ENCODE peak calls at places on chromosomes 7 and 10, in nine cellular contexts. One of them, this sample, is unnamed.

GRCh38 chr10:22333167-22333566 is 12.1 kb upstream of the SPAG6 start:
- ATAC-seq in psoas muscle: no peak
- ATAC-seq in activated T-helper 17 cell treated with anti-CD3 and anti-CD28 coated beads, Interleukin-2, amount 50 U/mL, for 72 hours: no peak
- ATAC-seq in stimulated activated naive CD8-positive, alpha-beta T cell treated with anti-CD3 and anti-CD28 coated beads, Interleukin-15, amount 100 ng/mL, for 72 hours: no peak
- ATAC-seq in activated CD4-positive, CD25-positive, alpha-beta regulatory T cell treated with anti-CD3 and anti-CD28 coated beads, Interleukin-2, amount 50 U/mL, for 24 hours: no peak
- ATAC-seq in gastrocnemius medialis: no peak
- ATAC-seq in PC-3: no peak
- ATAC-seq in left cardiac atrium: no peak
- ATAC-seq in A549: no peak
- ATAC-seq in this sample: no peak

GRCh38 chr10:132443998-132444876 is 47.2 kb downstream of the PWWP2B start:
- ATAC-seq in left cardiac atrium: no peak
- ATAC-seq in stimulated activated naive CD8-positive, alpha-beta T cell treated with anti-CD3 and anti-CD28 coated beads, Interleukin-15, amount 100 ng/mL, for 72 hours: no peak
- ATAC-seq in PC-3: no peak
- ATAC-seq in psoas muscle: no peak
- ATAC-seq in A549: no peak
- ATAC-seq in activated T-helper 17 cell treated with anti-CD3 and anti-CD28 coated beads, Interleukin-2, amount 50 U/mL, for 72 hours: no peak
- ATAC-seq in gastrocnemius medialis: no peak
- ATAC-seq in activated CD4-positive, CD25-positive, alpha-beta regulatory T cell treated with anti-CD3 and anti-CD28 coated beads, Interleukin-2, amount 50 U/mL, for 24 hours: no peak
- ATAC-seq in this sample: no peak

GRCh38 chr7:12207046-12207445 is 4.0 kb upstream of the TMEM106B start:
- ATAC-seq in stimulated activated naive CD8-positive, alpha-beta T cell treated with anti-CD3 and anti-CD28 coated beads, Interleukin-15, amount 100 ng/mL, for 72 hours: no peak
- ATAC-seq in activated T-helper 17 cell treated with anti-CD3 and anti-CD28 coated beads, Interleukin-2, amount 50 U/mL, for 72 hours: no peak
- ATAC-seq in left cardiac atrium: no peak
- ATAC-seq in A549: no peak
- ATAC-seq in gastrocnemius medialis: no peak
- ATAC-seq in activated CD4-positive, CD25-positive, alpha-beta regulatory T cell treated with anti-CD3 and anti-CD28 coated beads, Interleukin-2, amount 50 U/mL, for 24 hours: no peak
- ATAC-seq in psoas muscle: no peak
- ATAC-seq in PC-3: peak; percentile 3
- ATAC-seq in this sample: no peak

GRCh38 chr10:129641982-129642381 is 174.9 kb downstream of the MGMT start:
- ATAC-seq in PC-3: no peak
- ATAC-seq in psoas muscle: no peak
- ATAC-seq in left cardiac atrium: no peak
- ATAC-seq in activated CD4-positive, CD25-positive, alpha-beta regulatory T cell treated with anti-CD3 and anti-CD28 coated beads, Interleukin-2, amount 50 U/mL, for 24 hours: no peak
- ATAC-seq in gastrocnemius medialis: no peak
- ATAC-seq in A549: no peak
- ATAC-seq in activated T-helper 17 cell treated with anti-CD3 and anti-CD28 coated beads, Interleukin-2, amount 50 U/mL, for 72 hours: no peak
- ATAC-seq in stimulated activated naive CD8-positive, alpha-beta T cell treated with anti-CD3 and anti-CD28 coated beads, Interleukin-15, amount 100 ng/mL, for 72 hours: no peak
- ATAC-seq in this sample: no peak

GRCh38 chr10:96570983-96571964 is 15.5 kb downstream of the TM9SF3 start:
- ATAC-seq in left cardiac atrium: no peak
- ATAC-seq in stimulated activated naive CD8-positive, alpha-beta T cell treated with anti-CD3 and anti-CD28 coated beads, Interleukin-15, amount 100 ng/mL, for 72 hours: no peak
- ATAC-seq in gastrocnemius medialis: no peak
- ATAC-seq in A549: no peak
- ATAC-seq in activated CD4-positive, CD25-positive, alpha-beta regulatory T cell treated with anti-CD3 and anti-CD28 coated beads, Interleukin-2, amount 50 U/mL, for 24 hours: no peak
- ATAC-seq in psoas muscle: peak; percentile 46
- ATAC-seq in activated T-helper 17 cell treated with anti-CD3 and anti-CD28 coated beads, Interleukin-2, amount 50 U/mL, for 72 hours: no peak
- ATAC-seq in PC-3: no peak
- ATAC-seq in this sample: no peak

GRCh38 chr10:88332526-88333265 is 250.4 kb downstream of the RNLS start:
- ATAC-seq in activated CD4-positive, CD25-positive, alpha-beta regulatory T cell treated with anti-CD3 and anti-CD28 coated beads, Interleukin-2, amount 50 U/mL, for 24 hours: no peak
- ATAC-seq in A549: no peak
- ATAC-seq in activated T-helper 17 cell treated with anti-CD3 and anti-CD28 coated beads, Interleukin-2, amount 50 U/mL, for 72 hours: no peak
- ATAC-seq in psoas muscle: no peak
- ATAC-seq in gastrocnemius medialis: peak; percentile 64
- ATAC-seq in PC-3: no peak
- ATAC-seq in stimulated activated naive CD8-positive, alpha-beta T cell treated with anti-CD3 and anti-CD28 coated beads, Interleukin-15, amount 100 ng/mL, for 72 hours: no peak
- ATAC-seq in left cardiac atrium: no peak
- ATAC-seq in this sample: no peak

GRCh38 chr10:78433722-78434535 is 400.3 kb downstream of the RPS24 start:
- ATAC-seq in A549: no peak
- ATAC-seq in left cardiac atrium: peak; percentile 36
- ATAC-seq in activated T-helper 17 cell treated with anti-CD3 and anti-CD28 coated beads, Interleukin-2, amount 50 U/mL, for 72 hours: no peak
- ATAC-seq in stimulated activated naive CD8-positive, alpha-beta T cell treated with anti-CD3 and anti-CD28 coated beads, Interleukin-15, amount 100 ng/mL, for 72 hours: no peak
- ATAC-seq in gastrocnemius medialis: peak; percentile 54
- ATAC-seq in PC-3: peak; percentile 23
- ATAC-seq in psoas muscle: peak; percentile 56
- ATAC-seq in activated CD4-positive, CD25-positive, alpha-beta regulatory T cell treated with anti-CD3 and anti-CD28 coated beads, Interleukin-2, amount 50 U/mL, for 24 hours: no peak
- ATAC-seq in this sample: peak; percentile 42

GRCh38 chr10:26567349-26567721 is 129.2 kb downstream of the APBB1IP start:
- ATAC-seq in activated CD4-positive, CD25-positive, alpha-beta regulatory T cell treated with anti-CD3 and anti-CD28 coated beads, Interleukin-2, amount 50 U/mL, for 24 hours: no peak
- ATAC-seq in activated T-helper 17 cell treated with anti-CD3 and anti-CD28 coated beads, Interleukin-2, amount 50 U/mL, for 72 hours: no peak
- ATAC-seq in PC-3: no peak
- ATAC-seq in A549: no peak
- ATAC-seq in psoas muscle: no peak
- ATAC-seq in gastrocnemius medialis: no peak
- ATAC-seq in left cardiac atrium: no peak
- ATAC-seq in stimulated activated naive CD8-positive, alpha-beta T cell treated with anti-CD3 and anti-CD28 coated beads, Interleukin-15, amount 100 ng/mL, for 72 hours: no peak
- ATAC-seq in this sample: no peak